ENCODE peak calls at places on chromosome 15, in seven cellular contexts. One of them, this sample, is unnamed. For H3K27me3, the result is how much of the 10 kb centered on the place peaks cover.

GRCh38 chr15:51842852-51843737 is 13.6 kb downstream of the TMOD3 start:
- DNase-seq in sigmoid colon: no peak
- DNase-seq in HepG2: peak
- DNase-seq in K562: peak
- DNase-seq in tibial nerve: no peak
- DNase-seq in stomach: no peak
- DNase-seq in GM12878: no peak
- DNase-seq in this sample: no peak

GRCh38 chr15:39096608-39097007 is 484.3 kb upstream of the THBS1 start:
- DNase-seq in sigmoid colon: no peak
- DNase-seq in HepG2: no peak
- DNase-seq in K562: no peak
- DNase-seq in tibial nerve: no peak
- DNase-seq in stomach: no peak
- DNase-seq in GM12878: no peak
- DNase-seq in this sample: no peak

GRCh38 chr15:78149805-78150751 is 916 bp downstream of the IDH3A start:
- DNase-seq in sigmoid colon: no peak
- DNase-seq in HepG2: peak
- DNase-seq in K562: no peak
- DNase-seq in tibial nerve: no peak
- DNase-seq in stomach: no peak
- DNase-seq in GM12878: no peak
- DNase-seq in this sample: no peak

GRCh38 chr15:42650208-42651066 is 75.0 kb downstream of the STARD9 start:
- DNase-seq in sigmoid colon: peak
- DNase-seq in HepG2: peak
- DNase-seq in K562: peak
- DNase-seq in tibial nerve: peak
- DNase-seq in stomach: peak
- DNase-seq in GM12878: peak
- DNase-seq in this sample: peak

GRCh38 chr15:66287461-66288055 is 5.8 kb upstream of the DIS3L start:
- DNase-seq in sigmoid colon: no peak
- DNase-seq in HepG2: no peak
- DNase-seq in K562: peak
- DNase-seq in tibial nerve: no peak
- DNase-seq in stomach: no peak
- DNase-seq in GM12878: no peak
- DNase-seq in this sample: no peak

GRCh38 chr15:36126194-36126593 is 453.2 kb upstream of the CDIN1 start:
- DNase-seq in sigmoid colon: no peak
- DNase-seq in HepG2: no peak
- DNase-seq in K562: no peak
- DNase-seq in tibial nerve: no peak
- DNase-seq in stomach: no peak
- DNase-seq in GM12878: no peak
- DNase-seq in this sample: no peak

GRCh38 chr15:68816795-68817303 is 3.8 kb downstream of the ANP32A start:
- DNase-seq in sigmoid colon: no peak
- DNase-seq in HepG2: peak
- DNase-seq in K562: no peak
- DNase-seq in tibial nerve: no peak
- DNase-seq in stomach: no peak
- DNase-seq in GM12878: no peak
- DNase-seq in this sample: peak

GRCh38 chr15:64151727-64152506 is at the start of gene SNX22:
- DNase-seq in sigmoid colon: no peak
- DNase-seq in HepG2: no peak
- DNase-seq in K562: no peak
- DNase-seq in tibial nerve: no peak
- DNase-seq in stomach: peak
- DNase-seq in GM12878: no peak
- DNase-seq in this sample: peak

GRCh38 chr15:52289629-52290081 is 5.9 kb downstream of the MYO5C start:
- DNase-seq in sigmoid colon: no peak
- DNase-seq in HepG2: no peak
- DNase-seq in K562: no peak
- DNase-seq in tibial nerve: no peak
- DNase-seq in stomach: peak
- DNase-seq in GM12878: no peak
- DNase-seq in this sample: no peak

GRCh38 chr15:73464602-73465001 is 21.6 kb downstream of the REC114 start:
- DNase-seq in sigmoid colon: no peak
- DNase-seq in HepG2: no peak
- DNase-seq in K562: peak
- DNase-seq in tibial nerve: no peak
- DNase-seq in stomach: no peak
- DNase-seq in GM12878: no peak
- DNase-seq in this sample: no peak

GRCh38 chr15:46577767-46578166 is 942.9 kb downstream of the SQOR start:
- DNase-seq in sigmoid colon: no peak
- DNase-seq in HepG2: no peak
- DNase-seq in K562: no peak
- DNase-seq in tibial nerve: no peak
- DNase-seq in stomach: no peak
- DNase-seq in GM12878: no peak
- DNase-seq in this sample: no peak

GRCh38 chr15:71237456-71238188 is 122.4 kb downstream of the THSD4 start:
- DNase-seq in sigmoid colon: no peak
- DNase-seq in HepG2: peak
- DNase-seq in K562: peak
- DNase-seq in tibial nerve: no peak
- DNase-seq in stomach: peak
- DNase-seq in GM12878: no peak
- DNase-seq in this sample: peak

GRCh38 chr15:49883121-49883520 is 235.9 kb downstream of the ATP8B4 start:
- DNase-seq in sigmoid colon: no peak
- DNase-seq in HepG2: no peak
- DNase-seq in K562: no peak
- DNase-seq in tibial nerve: no peak
- DNase-seq in stomach: no peak
- DNase-seq in GM12878: no peak
- DNase-seq in this sample: no peak
- TF ChIP-seq EP300 in sigmoid colon: no peak
- TF ChIP-seq EP300 in HepG2: no peak
- TF ChIP-seq EP300 in K562: no peak
- TF ChIP-seq EP300 in tibial nerve: no peak
- TF ChIP-seq EP300 in stomach: no peak
- TF ChIP-seq EP300 in GM12878: no peak
- TF ChIP-seq EP300 in this sample: no peak

GRCh38 chr15:101258238-101259144 is 6.6 kb upstream of the CHSY1 start:
- DNase-seq in sigmoid colon: peak
- DNase-seq in HepG2: peak
- DNase-seq in K562: peak
- DNase-seq in tibial nerve: peak
- DNase-seq in stomach: peak
- DNase-seq in GM12878: peak
- DNase-seq in this sample: peak
- TF ChIP-seq POLR2A in sigmoid colon: no peak
- TF ChIP-seq POLR2A in HepG2: no peak
- TF ChIP-seq POLR2A in K562: no peak
- TF ChIP-seq POLR2A in tibial nerve: no peak
- TF ChIP-seq POLR2A in stomach: no peak
- TF ChIP-seq POLR2A in GM12878: no peak
- TF ChIP-seq POLR2A in this sample: no peak

GRCh38 chr15:85108136-85108535 is 126.5 kb downstream of the PDE8A start:
- DNase-seq in sigmoid colon: no peak
- DNase-seq in HepG2: no peak
- DNase-seq in K562: no peak
- DNase-seq in tibial nerve: no peak
- DNase-seq in stomach: no peak
- DNase-seq in GM12878: no peak
- DNase-seq in this sample: no peak
- H3K27me3 ChIP-seq in sigmoid colon: under half
- H3K27me3 ChIP-seq in HepG2: under half
- H3K27me3 ChIP-seq in K562: under half
- H3K27me3 ChIP-seq in tibial nerve: under half
- H3K27me3 ChIP-seq in stomach: under half
- H3K27me3 ChIP-seq in GM12878: under half
- H3K27me3 ChIP-seq in this sample: under half

DNA sequence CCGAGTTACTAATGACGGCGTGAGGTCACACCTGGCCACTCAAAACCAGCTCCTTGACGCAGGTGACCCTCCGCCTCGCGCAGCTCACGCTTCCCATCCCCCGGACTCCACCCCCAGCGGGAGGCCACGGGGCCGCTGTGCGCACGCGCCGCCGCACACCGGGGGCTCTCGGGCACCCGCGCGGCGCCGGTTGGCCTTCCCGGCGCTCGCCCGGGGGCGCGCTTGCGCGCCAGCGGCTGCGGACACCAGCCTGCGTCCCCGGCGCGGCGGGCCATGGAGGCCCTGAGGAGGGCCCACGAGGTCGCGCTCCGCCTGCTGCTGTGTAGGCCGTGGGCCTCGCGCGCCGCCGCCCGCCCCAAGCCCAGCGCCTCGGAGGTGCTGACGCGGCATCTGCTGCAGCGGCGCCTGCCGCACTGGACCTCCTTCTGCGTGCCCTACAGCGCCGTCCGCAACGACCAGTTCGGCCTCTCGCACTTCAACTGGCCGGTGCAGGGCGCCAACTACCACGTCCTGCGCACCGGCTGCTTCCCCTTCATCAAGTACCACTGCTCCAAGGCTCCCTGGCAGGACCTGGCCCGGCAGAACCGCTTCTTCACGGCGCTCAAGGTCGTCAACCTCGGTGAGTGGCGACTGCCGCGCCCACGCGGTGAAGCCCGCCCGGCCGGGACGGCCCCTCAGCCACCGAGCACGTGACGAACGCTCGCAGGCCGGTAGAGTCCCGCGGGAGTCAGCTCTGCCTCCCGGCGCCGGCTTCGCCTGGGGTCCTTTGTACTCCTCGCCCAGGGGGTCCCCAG is at the start of gene C15orf61:
- DNase-seq in sigmoid colon: peak
- DNase-seq in HepG2: peak
- DNase-seq in K562: peak
- DNase-seq in tibial nerve: peak
- DNase-seq in stomach: peak
- DNase-seq in GM12878: peak
- DNase-seq in this sample: peak
- TF ChIP-seq EP300 in sigmoid colon: no peak
- TF ChIP-seq EP300 in HepG2: peak
- TF ChIP-seq EP300 in K562: no peak
- TF ChIP-seq EP300 in tibial nerve: peak
- TF ChIP-seq EP300 in stomach: no peak
- TF ChIP-seq EP300 in GM12878: no peak
- TF ChIP-seq EP300 in this sample: no peak

GRCh38 chr15:75646944-75647364 is 758 bp upstream of the SNX33 start:
- DNase-seq in sigmoid colon: peak
- DNase-seq in HepG2: no peak
- DNase-seq in K562: peak
- DNase-seq in tibial nerve: peak
- DNase-seq in stomach: peak
- DNase-seq in GM12878: no peak
- DNase-seq in this sample: no peak
- TF ChIP-seq POLR2A in sigmoid colon: no peak
- TF ChIP-seq POLR2A in HepG2: no peak
- TF ChIP-seq POLR2A in K562: no peak
- TF ChIP-seq POLR2A in tibial nerve: no peak
- TF ChIP-seq POLR2A in stomach: no peak
- TF ChIP-seq POLR2A in GM12878: no peak
- TF ChIP-seq POLR2A in this sample: no peak

GRCh38 chr15:90099868-90100854 is 2.1 kb downstream of the IDH2 start:
- DNase-seq in sigmoid colon: peak
- DNase-seq in HepG2: peak
- DNase-seq in K562: no peak
- DNase-seq in tibial nerve: peak
- DNase-seq in stomach: peak
- DNase-seq in GM12878: no peak
- DNase-seq in this sample: peak

GRCh38 chr15:90097475-90097874 is 4.8 kb downstream of the IDH2 start:
- DNase-seq in sigmoid colon: no peak
- DNase-seq in HepG2: no peak
- DNase-seq in K562: no peak
- DNase-seq in tibial nerve: no peak
- DNase-seq in stomach: no peak
- DNase-seq in GM12878: peak
- DNase-seq in this sample: no peak

GRCh38 chr15:90099072-90099867 is 3.0 kb downstream of the IDH2 start:
- DNase-seq in sigmoid colon: no peak
- DNase-seq in HepG2: no peak
- DNase-seq in K562: no peak
- DNase-seq in tibial nerve: no peak
- DNase-seq in stomach: no peak
- DNase-seq in GM12878: no peak
- DNase-seq in this sample: no peak

GRCh38 chr15:90091156-90091931 is 10.9 kb downstream of the IDH2 start:
- DNase-seq in sigmoid colon: no peak
- DNase-seq in HepG2: no peak
- DNase-seq in K562: no peak
- DNase-seq in tibial nerve: no peak
- DNase-seq in stomach: no peak
- DNase-seq in GM12878: no peak
- DNase-seq in this sample: no peak

GRCh38 chr15:90095521-90095959 is 6.7 kb downstream of the IDH2 start:
- DNase-seq in sigmoid colon: peak
- DNase-seq in HepG2: peak
- DNase-seq in K562: no peak
- DNase-seq in tibial nerve: no peak
- DNase-seq in stomach: peak
- DNase-seq in GM12878: no peak
- DNase-seq in this sample: no peak
- H3K27me3 ChIP-seq in sigmoid colon: under half
- H3K27me3 ChIP-seq in HepG2: under half
- H3K27me3 ChIP-seq in K562: under half
- H3K27me3 ChIP-seq in tibial nerve: under half
- H3K27me3 ChIP-seq in stomach: under half
- H3K27me3 ChIP-seq in GM12878: under half
- H3K27me3 ChIP-seq in this sample: under half

DNA sequence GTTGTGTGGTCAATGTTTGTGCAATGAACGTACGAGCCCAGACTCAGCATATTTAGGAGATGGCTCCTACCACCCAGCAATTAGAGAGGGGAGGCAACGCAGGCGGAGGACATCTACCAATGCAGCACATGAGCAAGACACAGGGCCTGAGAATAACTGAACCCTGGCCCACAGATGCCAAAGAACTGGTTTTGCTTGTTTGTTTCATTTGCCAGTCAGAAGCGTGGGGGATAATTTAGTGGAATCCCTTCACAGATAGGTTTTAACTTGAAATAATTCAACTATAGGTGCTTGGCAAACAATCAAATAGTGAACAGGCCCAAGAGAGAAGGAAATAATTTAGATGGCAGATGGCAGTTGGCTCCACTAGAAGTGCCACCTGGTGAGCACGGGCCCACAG is 54.8 kb downstream of the LIPC start:
- DNase-seq in sigmoid colon: no peak
- DNase-seq in HepG2: no peak
- DNase-seq in K562: no peak
- DNase-seq in tibial nerve: no peak
- DNase-seq in stomach: no peak
- DNase-seq in GM12878: no peak
- DNase-seq in this sample: no peak
- TF ChIP-seq EP300 in sigmoid colon: no peak
- TF ChIP-seq EP300 in HepG2: no peak
- TF ChIP-seq EP300 in K562: no peak
- TF ChIP-seq EP300 in tibial nerve: no peak
- TF ChIP-seq EP300 in stomach: no peak
- TF ChIP-seq EP300 in GM12878: no peak
- TF ChIP-seq EP300 in this sample: no peak

This sample was measured in ovary.